ENCODE peak calls at places on chromosomes 13 and 19, in nine cellular contexts. J is GM13976, T is body of pancreas, W is RWPE1, P is astrocyte, L is upper lobe of right lung, N is Calu3, Y is adrenal gland, B is OCI-LY7. G is an unnamed sample.

GRCh38 chr19:2081873-2082810 is 14.0 kb downstream of the MOB3A start:
- DNase-seq in J (peak), T (no peak), W (no peak), P (no peak), L (no peak), N (no peak), Y (no peak), B (peak), G (no peak)

GRCh38 chr13:113977976-113978375 is 4.1 kb upstream of the C13orf46 start:
- DNase-seq in J (no peak), T (no peak), W (no peak), P (no peak), L (peak), N (no peak), Y (no peak), B (no peak), G (no peak)

GRCh38 chr13:89695343-89696257 is 1651.9 kb upstream of the MIR17HG start:
- DNase-seq in J (peak), T (peak), W (peak), P (peak), L (no peak), N (peak), Y (peak), B (peak), G (no peak)

GRCh38 chr19:55536951-55537740 is at the start of gene SBK2:
- DNase-seq in J (no peak), T (no peak), W (no peak), P (no peak), L (no peak), N (no peak), Y (no peak), B (peak), G (no peak)

GRCh38 chr19:42207767-42208259 is 9.7 kb downstream of the DEDD2 start:
- DNase-seq in J (no peak), T (no peak), W (peak), P (peak), L (no peak), N (peak), Y (no peak), B (no peak), G (no peak)

GRCh38 chr13:113470073-113470472 is 16.8 kb upstream of the ADPRHL1 start:
- DNase-seq in J (no peak), T (no peak), W (no peak), P (no peak), L (no peak), N (no peak), Y (peak), B (no peak), G (no peak)

GRCh38 chr19:5078179-5078578 is 109.3 kb downstream of the KDM4B start:
- DNase-seq in J (no peak), T (no peak), W (no peak), P (no peak), L (no peak), N (no peak), Y (no peak), B (no peak), G (no peak)

GRCh38 chr19:289651-290538 is 1.3 kb downstream of the PLPP2 start:
- DNase-seq in J (peak), T (peak), W (peak), P (peak), L (peak), N (peak), Y (peak), B (no peak), G (no peak)

GRCh38 chr19:17076539-17076919 is 952 bp downstream of the MYO9B start:
- DNase-seq in J (no peak), T (peak), W (peak), P (no peak), L (no peak), N (peak), Y (peak), B (peak), G (no peak)

GRCh38 chr19:12065100-12065538 is 588 bp downstream of the ZNF844 start:
- DNase-seq in J (peak), T (peak), W (peak), P (peak), L (no peak), N (no peak), Y (peak), B (no peak), G (peak)

GRCh38 chr19:29574518-29574917 is 31.6 kb upstream of the POP4 start:
- DNase-seq in J (no peak), T (no peak), W (no peak), P (no peak), L (no peak), N (no peak), Y (no peak), B (no peak), G (no peak)

GRCh38 chr19:17195106-17195505 is 20.1 kb upstream of the USE1 start:
- DNase-seq in J (no peak), T (no peak), W (no peak), P (no peak), L (no peak), N (no peak), Y (no peak), B (no peak), G (no peak)

GRCh38 chr19:54218259-54218658 is 4.5 kb downstream of the LILRB3 start:
- DNase-seq in J (no peak), T (no peak), W (no peak), P (no peak), L (no peak), N (no peak), Y (no peak), B (no peak), G (no peak)

GRCh38 chr13:30866692-30867669 is 39.1 kb upstream of the MEDAG start:
- DNase-seq in J (no peak), T (no peak), W (no peak), P (no peak), L (no peak), N (no peak), Y (no peak), B (no peak), G (no peak)

GRCh38 chr13:104140557-104140956 is 1074.3 kb upstream of the SLC10A2 start:
- DNase-seq in J (no peak), T (no peak), W (no peak), P (peak), L (no peak), N (no peak), Y (no peak), B (no peak), G (no peak)

GRCh38 chr13:39943711-39944110 is 288.2 kb downstream of the COG6 start:
- DNase-seq in J (no peak), T (no peak), W (no peak), P (no peak), L (no peak), N (no peak), Y (no peak), B (no peak), G (no peak)
- TF ChIP-seq CTCF in J (no peak), T (no peak), W (no peak), P (no peak), L (no peak), N (no peak), Y (no peak), B (no peak), G (no peak)

DNA sequence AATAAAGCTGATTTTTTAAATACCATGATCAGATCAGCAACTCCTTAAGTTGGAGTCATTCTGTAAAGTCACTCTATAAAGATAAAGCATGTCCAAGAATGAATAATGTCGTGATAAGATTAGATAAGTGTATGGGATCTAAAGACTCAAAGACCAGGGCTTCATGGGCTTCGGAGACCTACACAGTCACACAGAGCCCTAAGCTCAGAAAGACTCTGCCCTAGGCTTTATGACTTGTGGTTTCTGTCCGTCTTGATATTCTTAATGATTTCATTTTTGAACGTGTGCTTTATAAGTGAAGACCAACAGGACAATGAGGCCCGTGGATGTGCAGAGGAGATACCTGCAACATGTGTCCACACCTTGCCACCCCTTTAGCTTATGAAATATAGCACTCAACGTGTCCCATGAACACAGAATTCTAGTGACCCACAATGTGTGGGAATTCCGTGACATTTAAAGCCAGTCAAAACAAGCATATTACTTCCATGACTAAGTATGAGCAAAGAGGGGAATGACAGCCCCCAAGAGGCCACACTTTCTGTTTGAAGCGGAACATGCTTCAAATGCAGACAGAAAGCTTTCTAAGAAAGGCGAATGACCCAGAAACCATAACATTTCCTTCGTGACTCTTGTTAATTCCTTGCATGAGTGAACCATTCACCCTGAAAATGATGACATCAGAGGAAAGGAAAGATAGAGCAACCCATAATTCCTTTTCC is 122.2 kb upstream of the FNDC3A start:
- DNase-seq in J (no peak), T (no peak), W (no peak), P (peak), L (no peak), N (no peak), Y (no peak), B (no peak), G (no peak)
- TF ChIP-seq CTCF in J (no peak), T (no peak), W (no peak), P (no peak), L (no peak), N (no peak), Y (no peak), B (no peak), G (no peak)

GRCh38 chr19:44581288-44581687 is 32.1 kb upstream of the IGSF23 start:
- DNase-seq in J (no peak), T (no peak), W (no peak), P (no peak), L (no peak), N (no peak), Y (peak), B (no peak), G (no peak)

GRCh38 chr19:44582581-44583265 is 30.6 kb upstream of the IGSF23 start:
- DNase-seq in J (peak), T (peak), W (no peak), P (no peak), L (peak), N (peak), Y (peak), B (peak), G (no peak)

GRCh38 chr19:44588753-44589112 is 24.6 kb upstream of the IGSF23 start:
- DNase-seq in J (no peak), T (no peak), W (no peak), P (no peak), L (no peak), N (no peak), Y (no peak), B (no peak), G (no peak)

GRCh38 chr19:44587863-44588752 is 25.3 kb upstream of the IGSF23 start:
- DNase-seq in J (no peak), T (no peak), W (peak), P (peak), L (no peak), N (peak), Y (no peak), B (no peak), G (no peak)

DNA sequence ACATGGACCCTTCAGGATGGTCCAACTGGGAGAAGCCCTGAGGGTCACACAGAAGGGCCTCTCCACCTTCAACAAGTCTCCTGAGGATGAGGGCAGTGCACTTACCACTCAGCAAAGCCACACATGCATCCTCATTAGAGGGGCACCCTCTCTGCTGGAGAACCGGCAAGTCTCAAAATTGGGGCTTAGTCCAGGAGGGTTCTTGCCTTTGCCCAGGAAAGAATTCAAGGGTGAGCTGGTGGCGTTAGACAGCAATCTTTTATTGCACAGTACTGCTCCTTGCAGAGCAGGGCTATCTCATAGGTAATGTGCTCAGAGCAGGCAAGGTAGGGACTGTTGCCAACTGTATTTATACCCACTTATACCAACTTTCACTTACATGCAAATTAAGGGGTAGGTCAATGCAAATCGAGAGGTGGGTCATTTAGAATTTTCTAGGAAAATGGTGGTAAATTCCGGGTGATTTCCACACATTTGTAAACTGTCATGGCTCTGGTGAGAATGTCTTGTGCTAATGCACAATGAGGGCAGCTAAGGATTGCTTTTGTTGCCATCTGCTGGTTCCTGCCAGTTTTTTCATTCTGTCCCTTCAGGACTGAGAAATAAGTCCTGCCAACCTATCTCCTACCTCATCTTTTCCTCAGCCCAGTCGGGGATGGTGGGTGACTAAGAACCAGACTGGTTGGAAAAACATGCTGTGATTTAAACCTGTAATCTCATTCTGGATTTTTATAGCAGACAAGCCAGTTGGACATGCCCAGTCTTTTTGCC is 27.8 kb upstream of the IGSF23 start:
- DNase-seq in J (no peak), T (no peak), W (peak), P (peak), L (no peak), N (no peak), Y (no peak), B (no peak), G (no peak)
- TF ChIP-seq CTCF in J (no peak), T (no peak), W (no peak), P (peak), L (no peak), N (no peak), Y (no peak), B (peak), G (no peak)

DNA sequence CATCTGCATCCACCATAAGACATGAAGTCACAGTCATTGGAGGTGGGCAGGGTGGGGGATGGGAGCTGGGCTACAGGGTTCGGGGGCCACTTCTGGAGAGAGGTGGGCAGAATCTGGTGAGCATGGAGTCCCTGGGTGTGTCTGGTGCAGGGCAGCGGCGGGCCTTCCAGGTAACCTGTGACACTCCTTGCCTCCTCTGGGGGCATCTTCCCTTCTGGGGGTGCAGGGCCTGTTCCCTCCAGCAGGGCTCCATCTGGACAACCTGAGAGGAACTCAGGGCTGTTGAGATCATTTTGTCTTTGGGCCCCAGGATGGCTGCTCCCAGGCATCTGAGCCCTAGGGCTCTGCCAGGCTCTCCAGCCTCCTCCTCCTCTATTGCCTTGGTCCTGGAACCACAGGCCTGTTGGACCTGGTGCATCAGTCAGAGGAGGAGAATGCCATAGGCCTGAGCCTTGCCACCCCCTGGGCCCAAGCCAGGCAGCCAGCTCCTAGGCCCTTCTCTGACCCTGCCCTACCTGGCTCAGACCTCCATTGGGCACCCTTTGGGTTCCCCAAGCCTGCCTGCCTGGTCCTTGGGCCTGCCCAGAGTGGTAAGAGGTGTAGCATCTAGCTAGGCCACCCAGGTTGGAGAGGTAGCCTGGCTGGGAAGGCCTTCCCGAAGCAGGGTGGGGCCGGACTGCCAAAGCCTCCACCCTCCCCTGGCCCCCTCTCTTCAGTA is 13.4 kb downstream of the LYL1 start:
- DNase-seq in J (no peak), T (no peak), W (peak), P (no peak), L (no peak), N (no peak), Y (no peak), B (peak), G (no peak)
- TF ChIP-seq CTCF in J (no peak), T (no peak), W (no peak), P (peak), L (no peak), N (peak), Y (no peak), B (peak), G (peak)

DNA sequence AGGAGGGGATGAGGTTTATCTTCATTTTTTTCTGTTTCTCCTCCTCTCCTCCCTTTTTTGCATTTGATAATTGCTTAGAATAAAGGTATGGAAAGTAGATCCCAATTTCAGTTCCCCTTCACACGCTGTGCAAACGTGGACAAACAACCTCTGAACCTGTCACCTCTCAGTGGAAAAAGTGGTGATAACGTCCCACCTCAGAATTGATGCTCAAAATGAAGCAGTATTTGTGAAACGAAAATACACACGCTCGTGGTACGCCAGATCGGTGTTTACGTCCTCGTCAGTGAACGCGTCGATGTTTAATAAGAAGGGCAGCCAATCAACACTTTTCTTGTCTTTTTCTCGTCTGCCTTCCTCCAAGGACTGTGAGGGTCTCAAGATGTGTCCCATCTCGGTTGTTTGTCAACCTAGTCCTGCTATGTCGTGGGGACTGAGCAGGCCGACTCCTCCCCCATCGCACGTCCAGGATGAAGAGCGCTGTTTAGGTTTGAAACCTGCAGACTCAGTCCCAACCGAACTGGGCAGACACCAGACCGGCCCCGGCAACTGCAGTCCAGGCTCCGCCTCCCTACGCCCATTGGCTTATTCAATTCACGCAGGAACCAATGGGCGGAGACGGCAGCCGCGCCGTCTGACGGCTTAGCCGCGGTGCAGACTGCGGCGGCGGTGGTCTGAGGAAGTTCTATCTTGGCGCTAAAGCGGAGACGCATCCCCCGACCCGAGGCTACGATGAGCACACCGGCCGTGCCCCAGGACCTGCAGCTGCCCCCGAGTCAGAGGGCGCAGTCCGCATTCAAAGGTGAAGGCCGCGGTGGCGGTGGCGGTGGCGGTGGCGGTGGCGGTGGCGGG is at the start of gene CKAP2:
- DNase-seq in J (peak), T (peak), W (peak), P (peak), L (peak), N (peak), Y (peak), B (peak), G (peak)
- TF ChIP-seq CTCF in J (no peak), T (no peak), W (no peak), P (no peak), L (no peak), N (no peak), Y (no peak), B (no peak), G (no peak)

DNA sequence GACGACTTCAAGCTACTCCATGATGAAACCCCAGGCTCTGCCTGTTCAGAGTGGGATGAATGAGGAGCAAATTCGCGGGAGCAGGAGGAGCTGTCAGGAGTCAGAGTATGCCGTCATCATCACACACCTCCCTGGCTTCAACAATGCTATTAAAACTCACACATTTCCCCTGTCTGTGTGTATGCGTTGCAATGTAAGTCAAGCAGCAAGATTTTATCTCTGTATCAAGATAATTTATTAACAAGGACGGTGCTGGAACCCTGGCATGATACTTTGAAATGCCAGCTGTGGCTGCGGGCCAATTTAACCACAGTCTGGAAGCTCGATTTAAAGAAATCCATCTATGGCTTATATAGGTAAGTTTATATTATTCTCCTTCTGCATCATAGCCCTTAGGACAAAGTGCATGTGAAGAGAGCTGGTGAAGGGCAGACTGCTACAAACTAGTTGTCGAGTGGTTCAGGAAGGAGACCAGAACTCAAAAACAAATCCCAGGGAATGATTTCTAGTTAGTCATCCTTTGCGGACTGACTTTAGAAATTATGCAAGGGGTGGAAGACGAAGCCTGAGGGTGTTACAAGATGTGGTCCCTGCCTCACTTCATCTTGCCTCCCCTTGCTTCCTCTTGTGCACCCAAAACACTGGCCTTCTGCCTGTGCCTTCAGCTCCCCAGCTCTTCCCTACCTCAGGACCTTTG is 486.5 kb downstream of the COG6 start:
- DNase-seq in J (no peak), T (no peak), W (no peak), P (no peak), L (no peak), N (no peak), Y (no peak), B (no peak), G (no peak)
- TF ChIP-seq CTCF in J (no peak), T (no peak), W (no peak), P (no peak), L (no peak), N (no peak), Y (no peak), B (no peak), G (no peak)

G was measured in type B pancreatic cell.